ENCODE peak calls at places on chromosomes 11 and 22, in six cellular contexts. Q is IMR-90, G is H1, A is neuronal stem cell, V is H9, P is mesenchymal stem cell. H is an unnamed sample.
A peak's percentile ranks its signal among the peaks of the same experiment; 100 is the strongest.

GRCh38 chr11:2325719-2326118 is 23.9 kb downstream of the TSPAN32 start:
- DNase-seq in V (no peak), P (no peak), A (no peak), Q (peak; percentile 35), G (no peak), H (peak; percentile 20)

GRCh38 chr22:19271856-19272535 is 19.5 kb downstream of the CLTCL1 start:
- DNase-seq in V (no peak), P (peak; percentile 12), A (no peak), G (peak; percentile 20), Q (peak; percentile 74), H (no peak)

GRCh38 chr11:7499046-7499445 is 13.7 kb downstream of the OLFML1 start:
- DNase-seq in Q (no peak), A (no peak), V (no peak), P (no peak), G (no peak), H (peak; percentile 50)

GRCh38 chr11:17686185-17686980 is 33.0 kb upstream of the MYOD1 start:
- DNase-seq in A (peak; percentile 9), G (no peak), V (no peak), P (no peak), Q (no peak), H (peak; percentile 41)

GRCh38 chr11:118319031-118319814 is 14.7 kb downstream of the CD3E start:
- DNase-seq in Q (no peak), G (no peak), P (no peak), V (no peak), A (no peak), H (no peak)

GRCh38 chr11:61763930-61764605 is 11.6 kb downstream of the MYRF start:
- DNase-seq in A (no peak), Q (no peak), G (peak; percentile 43), P (no peak), V (no peak), H (no peak)

GRCh38 chr11:113090716-113091577 is 129.7 kb downstream of the NCAM1 start:
- DNase-seq in A (no peak), P (no peak), Q (no peak), G (no peak), V (no peak), H (no peak)

GRCh38 chr11:104917259-104918112 is 19.2 kb upstream of the CASP12 start:
- DNase-seq in A (no peak), G (no peak), Q (no peak), V (no peak), P (no peak), H (no peak)

GRCh38 chr22:45893516-45893915 is 83.4 kb downstream of the WNT7B start:
- DNase-seq in V (no peak), A (no peak), P (no peak), G (no peak), Q (peak; percentile 72), H (no peak)

GRCh38 chr11:64710418-64711137 is 12.4 kb downstream of the NRXN2 start:
- DNase-seq in Q (peak; percentile 14), A (no peak), G (no peak), V (no peak), P (no peak), H (no peak)

GRCh38 chr11:50078001-50078400 is 45.3 kb downstream of the OR4C45 start:
- DNase-seq in P (no peak), A (no peak), V (no peak), Q (no peak), G (no peak), H (no peak)

GRCh38 chr22:49959782-49960158 is 802 bp upstream of the PIM3 start:
- DNase-seq in V (peak; percentile 72), Q (no peak), G (no peak), A (no peak), P (no peak), H (peak; percentile 89)

GRCh38 chr11:63212742-63213141 is 30.7 kb downstream of the SLC22A25 start:
- DNase-seq in P (peak; percentile 22), V (no peak), Q (no peak), G (no peak), A (peak; percentile 8), H (no peak)

GRCh38 chr11:22454461-22454860 is 116.3 kb downstream of the SLC17A6 start:
- DNase-seq in Q (peak; percentile 42), G (no peak), A (no peak), V (no peak), P (no peak), H (no peak)

GRCh38 chr11:7385532-7385931 is 99.8 kb upstream of the OLFML1 start:
- DNase-seq in P (no peak), V (no peak), A (no peak), Q (no peak), G (no peak), H (no peak)

GRCh38 chr11:116062526-116063171 is 558.4 kb upstream of the CADM1 start:
- DNase-seq in V (no peak), A (no peak), G (no peak), P (peak; percentile 50), Q (no peak), H (no peak)

GRCh38 chr11:73331138-73331916 is 23.3 kb downstream of the ARHGEF17 start:
- DNase-seq in V (peak; percentile 86), A (peak; percentile 87), Q (peak; percentile 36), G (peak; percentile 84), P (peak; percentile 80), H (no peak)
- H3K27ac ChIP-seq in V (no peak overlapping the region), A (peak overlapping the region; percentile 86), Q (peak overlapping the region; percentile 88), G (no peak overlapping the region), P (peak overlapping the region; percentile 88), H (peak overlapping the region; percentile 75)

GRCh38 chr22:43136255-43136654 is 6.9 kb downstream of the MCAT start:
- DNase-seq in V (peak; percentile 63), Q (peak; percentile 30), G (peak; percentile 56), A (no peak), P (peak; percentile 56), H (peak; percentile 51)

GRCh38 chr22:43135565-43135964 is 7.6 kb downstream of the MCAT start:
- DNase-seq in V (no peak), G (no peak), Q (no peak), P (no peak), A (no peak), H (no peak)

GRCh38 chr22:43136801-43137200 is 6.4 kb downstream of the MCAT start:
- DNase-seq in Q (no peak), P (no peak), A (no peak), G (no peak), V (no peak), H (no peak)

GRCh38 chr22:43133401-43133800 is 9.8 kb downstream of the MCAT start:
- DNase-seq in G (no peak), Q (no peak), A (no peak), P (no peak), V (no peak), H (no peak)

GRCh38 chr22:43134553-43134952 is 8.6 kb downstream of the MCAT start:
- DNase-seq in A (no peak), P (no peak), V (no peak), G (no peak), Q (no peak), H (no peak)
- H3K14ac ChIP-seq in A (no peak overlapping the region), P (no peak overlapping the region), V (no peak overlapping the region), G (no peak overlapping the region), Q (no peak overlapping the region), H (no peak overlapping the region)

GRCh38 chr11:131465056-131465455 is 94.6 kb downstream of the NTM start:
- DNase-seq in A (no peak), G (no peak), V (no peak), P (no peak), Q (no peak), H (peak; percentile 88)

GRCh38 chr11:131464024-131464423 is 93.6 kb downstream of the NTM start:
- DNase-seq in Q (no peak), V (no peak), G (no peak), A (no peak), P (no peak), H (peak; percentile 18)

GRCh38 chr11:131465746-131466145 is 95.3 kb downstream of the NTM start:
- DNase-seq in P (no peak), G (peak; percentile 74), A (peak; percentile 44), Q (no peak), V (peak; percentile 90), H (no peak)

GRCh38 chr11:131463609-131464008 is 93.2 kb downstream of the NTM start:
- DNase-seq in Q (no peak), G (no peak), A (no peak), V (no peak), P (no peak), H (peak; percentile 20)

GRCh38 chr11:131464481-131464880 is 94.1 kb downstream of the NTM start:
- DNase-seq in G (no peak), P (no peak), V (no peak), A (no peak), Q (no peak), H (peak; percentile 95)
- H2BK120ac ChIP-seq in G (no peak overlapping the region), P (no peak overlapping the region), V (no peak overlapping the region), A (no peak overlapping the region), Q (no peak overlapping the region), H (no peak overlapping the region)

DNA sequence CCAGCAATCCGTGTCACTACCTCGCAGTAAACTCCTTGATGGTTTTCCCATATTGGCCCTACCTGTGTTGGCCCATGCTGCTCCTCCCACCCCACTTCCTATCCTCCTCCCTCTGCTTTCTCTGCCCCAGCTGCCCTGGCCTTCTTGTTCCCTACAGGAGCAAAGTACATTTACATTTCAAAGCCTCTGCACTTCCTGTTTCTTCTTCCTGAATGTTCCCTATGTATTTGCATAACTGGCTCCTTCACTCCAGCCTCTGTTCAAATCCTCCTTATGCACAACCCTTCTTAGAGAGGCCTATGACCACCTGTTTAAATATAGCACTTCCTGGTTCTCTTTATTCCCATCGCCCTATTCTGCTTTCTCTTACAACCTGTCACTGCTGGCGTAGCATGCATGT is 62.2 kb downstream of the PARVA start:
- DNase-seq in V (peak; percentile 70), G (no peak), A (no peak), Q (no peak), P (no peak), H (no peak)
- H3K27ac ChIP-seq in V (no peak overlapping the region), G (no peak overlapping the region), A (no peak overlapping the region), Q (peak overlapping the region; percentile 23), P (no peak overlapping the region), H (no peak overlapping the region)

DNA sequence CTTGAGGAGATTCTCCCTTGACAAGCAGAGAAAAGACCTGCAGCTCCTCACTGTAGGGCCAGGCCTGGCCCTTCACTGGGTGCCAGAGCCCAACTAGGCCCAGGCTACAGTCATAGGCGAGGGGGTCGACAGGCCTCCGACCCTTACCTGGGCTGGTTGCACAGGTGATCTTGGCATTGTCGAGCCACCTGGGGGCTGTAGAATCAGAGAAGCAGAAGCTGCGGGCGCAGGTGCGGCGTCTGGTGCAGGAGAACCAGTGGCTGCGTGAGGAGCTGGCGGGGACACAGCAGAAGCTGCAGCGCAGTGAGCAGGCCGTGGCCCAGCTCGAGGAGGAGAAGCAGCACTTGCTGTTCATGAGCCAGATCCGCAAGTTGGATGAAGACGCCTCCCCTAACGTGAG is 6.9 kb upstream of the RAB1B start:
- DNase-seq in A (no peak), P (no peak), Q (no peak), V (no peak), G (no peak), H (no peak)
- H3K14ac ChIP-seq in A (no peak overlapping the region), P (no peak overlapping the region), Q (no peak overlapping the region), V (no peak overlapping the region), G (no peak overlapping the region), H (no peak overlapping the region)